ENCODE peak calls at places on chromosomes 4 and X, in seven cellular contexts. F is tibial nerve, T is A549, W is right atrium auricular region, G is AG04449, J is epithelial cell of esophagus, V is GM10248. U is an unnamed sample.

GRCh38 chr4:156977435-156978160 is 6.0 kb upstream of the PDGFC start:
- DNase-seq in J (no peak), G (peak; percentile 68), W (no peak), V (no peak), F (no peak), T (no peak), U (no peak)

GRCh38 chr4:114281561-114281960 is 302.1 kb upstream of the ARSJ start:
- DNase-seq in G (peak; percentile 87), T (no peak), F (no peak), W (no peak), J (no peak), V (no peak), U (no peak)

GRCh38 chr4:8915201-8916200 is 43.9 kb upstream of the HMX1 start:
- DNase-seq in J (no peak), F (no peak), G (no peak), W (peak; percentile 44), T (no peak), V (no peak), U (no peak)

GRCh38 chr4:79917246-79917645 is 155.8 kb downstream of the ANTXR2 start:
- DNase-seq in V (peak; percentile 20), F (no peak), T (peak; percentile 42), W (no peak), J (peak; percentile 65), G (peak; percentile 7), U (no peak)

GRCh38 chr4:5033266-5033945 is 14.1 kb upstream of the CYTL1 start:
- DNase-seq in V (no peak), T (no peak), J (no peak), G (no peak), W (no peak), F (no peak), U (no peak)

GRCh38 chr4:97074531-97074930 is 1068.7 kb downstream of the STPG2 start:
- DNase-seq in G (no peak), W (no peak), T (no peak), V (no peak), F (no peak), J (no peak), U (no peak)

GRCh38 chr4:107740950-107741701 is 21.1 kb upstream of the PAPSS1 start:
- DNase-seq in T (no peak), G (peak; percentile 44), W (peak; percentile 71), F (peak; percentile 48), J (no peak), V (no peak), U (no peak)

GRCh38 chr4:6986067-6986780 is 56.9 kb upstream of the TADA2B start:
- DNase-seq in J (peak; percentile 31), V (no peak), W (peak; percentile 66), F (peak; percentile 49), T (peak; percentile 23), G (no peak), U (no peak)

GRCh38 chrX:130772313-130773140 is 130.5 kb downstream of the ENOX2 start:
- DNase-seq in V (no peak), T (peak; percentile 40), J (peak; percentile 49), F (no peak), G (peak; percentile 19), W (no peak), U (peak; percentile 50)

GRCh38 chr4:174119051-174119450 is 164.4 kb downstream of the FBXO8 start:
- DNase-seq in J (peak; percentile 50), T (peak; percentile 23), W (no peak), F (no peak), V (no peak), G (no peak), U (no peak)

GRCh38 chrX:11558972-11559371 is 106.7 kb downstream of the ARHGAP6 start:
- DNase-seq in V (peak; percentile 24), J (no peak), F (no peak), G (no peak), T (peak; percentile 44), W (no peak), U (peak; percentile 22)

GRCh38 chrX:43702660-43703059 is 46.6 kb downstream of the MAOA start:
- DNase-seq in G (no peak), F (no peak), V (no peak), W (no peak), J (no peak), T (no peak), U (no peak)

GRCh38 chr4:77028241-77028640 is 47.5 kb downstream of the CCNI start:
- DNase-seq in W (no peak), F (no peak), G (no peak), J (no peak), V (no peak), T (no peak), U (no peak)

GRCh38 chr4:93199492-93199891 is 629.1 kb upstream of the ATOH1 start:
- DNase-seq in V (peak; percentile 20), T (peak; percentile 42), J (peak; percentile 60), F (no peak), W (no peak), G (peak; percentile 7), U (no peak)

GRCh38 chrX:68685722-68686683 is 38.5 kb downstream of the STARD8 start:
- DNase-seq in T (peak; percentile 50), F (no peak), V (peak; percentile 25), W (peak; percentile 70), G (no peak), J (peak; percentile 17), U (no peak)

GRCh38 chr4:189117426-189117825 is 823.2 kb upstream of the FRG1 start:
- DNase-seq in J (peak; percentile 17), V (no peak), G (no peak), T (no peak), F (no peak), W (no peak), U (no peak)

GRCh38 chr4:8269535-8270417 is at the start of gene HTRA3:
- DNase-seq in T (no peak), G (no peak), F (peak; percentile 45), W (peak; percentile 76), J (peak; percentile 6), V (no peak), U (no peak)

GRCh38 chr4:67714248-67714583 is 13.3 kb upstream of the UBA6 start:
- DNase-seq in G (no peak), W (no peak), T (peak; percentile 36), F (no peak), J (no peak), V (peak; percentile 43), U (peak; percentile 6)

GRCh38 chrX:48966796-48967579 is 4.7 kb downstream of the KCND1 start:
- DNase-seq in F (no peak), V (no peak), T (no peak), W (no peak), G (no peak), J (no peak), U (no peak)

GRCh38 chr4:101081695-101082369 is 265.5 kb downstream of the PPP3CA start:
- DNase-seq in F (no peak), G (no peak), W (no peak), T (no peak), J (peak; percentile 54), V (no peak), U (peak; percentile 49)

GRCh38 chrX:19647731-19648588 is 132.7 kb upstream of the MAP3K15 start:
- DNase-seq in V (no peak), J (peak; percentile 70), T (no peak), G (no peak), W (no peak), F (no peak), U (no peak)

DNA sequence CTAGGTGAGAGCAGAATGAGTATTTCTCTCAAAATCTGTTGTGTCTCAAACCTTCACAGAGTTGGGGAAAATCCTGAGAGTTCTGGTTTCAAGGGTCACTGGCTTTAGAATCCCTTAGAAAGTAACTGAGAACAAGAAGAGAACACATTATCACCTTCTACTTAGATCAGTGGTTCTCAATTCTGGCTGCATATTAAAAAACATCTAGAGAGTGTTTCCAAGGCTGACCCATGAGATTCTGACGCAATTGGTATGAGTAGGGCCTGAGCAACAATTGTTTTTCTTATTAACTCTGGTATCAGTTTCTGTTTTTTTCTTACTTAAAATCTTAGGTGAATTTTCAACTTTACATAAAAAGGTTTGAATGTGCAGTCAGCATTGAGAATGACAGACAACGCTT is 212.8 kb downstream of the HS6ST2 start:
- DNase-seq in F (no peak), J (no peak), W (no peak), G (no peak), T (no peak), V (no peak), U (no peak)
- TF ChIP-seq CTCF in F (no peak), J (no peak), W (no peak), G (no peak), T (no peak), V (no peak), U (no peak)

DNA sequence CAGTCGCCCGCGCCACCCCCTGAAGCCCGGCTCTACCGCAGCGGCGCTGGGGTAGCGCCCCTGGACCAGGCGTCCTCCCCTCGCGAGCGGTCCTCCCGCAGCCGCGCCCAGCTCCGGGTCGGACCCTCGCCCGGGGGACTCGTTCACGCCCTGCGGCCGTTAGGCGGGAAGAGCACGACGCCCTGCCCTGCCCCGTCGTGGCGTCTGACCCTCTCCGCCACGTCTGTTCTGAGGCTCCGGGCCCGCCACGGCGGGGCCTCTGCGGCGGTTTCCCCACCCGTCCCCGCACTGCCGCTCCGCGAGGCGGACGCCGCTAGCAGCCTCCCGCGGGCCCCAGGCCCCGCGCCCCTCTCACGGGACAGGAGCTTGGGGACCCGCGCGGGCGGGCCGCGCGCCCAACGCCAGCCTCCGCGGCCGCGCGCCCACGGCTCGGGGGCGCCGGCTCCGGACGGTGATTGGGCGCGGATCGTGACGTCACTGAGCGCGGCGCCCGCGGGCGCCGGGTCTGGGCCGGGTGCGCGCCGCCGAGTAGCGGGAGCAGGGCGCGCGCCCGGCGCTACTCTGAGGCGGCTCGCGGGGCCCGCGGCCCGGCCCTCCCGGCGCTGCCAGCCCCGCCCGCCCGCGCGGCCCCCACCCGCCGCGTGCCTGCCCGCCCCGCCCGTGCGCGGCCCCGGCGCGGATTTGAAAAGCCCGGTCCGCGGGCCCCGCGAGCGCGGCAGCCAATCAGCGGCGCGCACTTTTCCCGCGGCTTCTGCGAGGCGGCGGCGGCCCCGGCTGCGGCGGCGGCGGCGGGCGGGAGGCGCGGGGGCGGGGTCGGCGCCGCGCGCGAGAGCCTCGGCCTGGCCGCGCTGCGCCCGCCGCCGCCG is at the start of gene NSD2:
- DNase-seq in J (peak; percentile 92), V (peak; percentile 96), F (peak; percentile 78), W (peak; percentile 84), G (no peak), T (peak; percentile 81), U (no peak)
- TF ChIP-seq CTCF in J (no peak), V (no peak), F (peak; percentile 38), W (no peak), G (no peak), T (no peak), U (no peak)

DNA sequence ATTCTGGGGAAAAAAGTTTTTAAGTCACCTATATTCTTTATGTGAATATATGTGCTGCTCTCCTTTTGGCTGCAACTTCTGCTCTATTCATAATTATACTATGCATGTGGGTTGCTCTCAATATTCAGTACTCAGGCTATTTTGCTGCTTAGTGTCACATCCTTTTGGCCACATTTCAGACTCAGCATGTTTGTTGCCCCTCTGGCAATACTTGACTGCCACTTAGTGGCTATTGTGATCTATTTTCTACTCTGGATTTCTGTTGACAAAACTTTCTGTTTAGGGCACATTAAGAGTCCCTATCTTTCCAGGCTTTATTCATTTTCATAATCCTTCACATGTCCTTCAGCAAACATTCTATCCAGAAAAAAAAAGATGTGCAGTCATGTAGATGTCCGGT is 15.8 kb upstream of the CT45A1 start:
- DNase-seq in V (no peak), F (no peak), G (no peak), T (no peak), J (no peak), W (no peak), U (peak; percentile 4)
- TF ChIP-seq CTCF in V (peak; percentile 7), F (no peak), G (no peak), T (peak; percentile 9), J (no peak), W (no peak), U (peak; percentile 21)

DNA sequence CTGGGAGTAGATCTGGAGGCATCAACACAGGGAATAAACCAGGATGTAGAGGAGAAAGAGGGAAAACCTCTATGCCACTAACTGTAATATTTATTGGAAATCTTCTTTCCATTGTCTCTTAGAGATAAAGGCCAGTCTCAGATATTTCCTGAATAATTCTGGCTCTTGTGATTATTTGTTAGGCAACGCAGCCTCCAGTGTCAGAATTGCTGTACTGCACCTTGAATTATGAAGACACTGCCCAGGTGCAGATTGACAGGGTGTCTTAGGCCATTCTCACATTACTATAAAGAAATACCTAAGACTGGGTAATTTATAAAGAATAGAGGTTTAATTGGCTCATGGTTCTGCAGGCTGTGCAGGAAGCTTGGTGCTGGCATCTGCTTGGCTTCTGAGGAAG is 100.7 kb upstream of the ZDHHC15 start:
- DNase-seq in J (peak; percentile 4), G (no peak), V (no peak), F (no peak), W (no peak), T (peak; percentile 1), U (no peak)
- TF ChIP-seq CTCF in J (no peak), G (no peak), V (no peak), F (no peak), W (no peak), T (no peak), U (no peak)

U was measured in LNCaP clone FGC.